ENCODE peak calls at places on chromosomes 3 and 15, in seven cellular contexts. W is kidney glomerular epithelial cell, U is NCI-H1105, S is SJSA1, H is iPS DF 6.9, B is SHP77 treated with DMSO at 0.1 percent for 48 hours, D is A549. O is an unnamed sample.

GRCh38 chr3:144683065-144683464 is 711.4 kb downstream of the DIPK2A start:
- DNase-seq in U (no peak), H (no peak), W (no peak), S (no peak), D (no peak), B (no peak), O (no peak)

GRCh38 chr3:66588340-66588847 is 87.6 kb upstream of the LRIG1 start:
- DNase-seq in W (no peak), S (peak; percentile 13), D (no peak), B (no peak), U (no peak), H (no peak), O (no peak)

GRCh38 chr3:126538966-126539365 is 15.0 kb downstream of the CHST13 start:
- DNase-seq in U (no peak), D (no peak), B (no peak), W (no peak), S (no peak), H (no peak), O (no peak)

GRCh38 chr3:61168286-61168685 is 83.0 kb downstream of the FHIT start:
- DNase-seq in U (no peak), H (no peak), S (no peak), B (no peak), D (no peak), W (no peak), O (no peak)

GRCh38 chr15:72306211-72306785 is 13.7 kb downstream of the CELF6 start:
- DNase-seq in S (no peak), D (no peak), B (no peak), U (peak; percentile 87), H (peak; percentile 18), W (no peak), O (peak; percentile 22)

GRCh38 chr15:99105516-99106341 is 849 bp downstream of the SYNM start:
- DNase-seq in D (peak; percentile 60), W (peak; percentile 13), S (peak; percentile 76), H (no peak), B (no peak), U (peak; percentile 53), O (no peak)

GRCh38 chr15:62450061-62450460 is 285.0 kb upstream of the C2CD4B start:
- DNase-seq in W (peak; percentile 46), U (no peak), S (no peak), H (no peak), B (no peak), D (no peak), O (no peak)

GRCh38 chr3:139343895-139344856 is at the start of gene MRPS22:
- DNase-seq in S (peak; percentile 88), W (peak; percentile 93), U (peak; percentile 93), B (peak; percentile 81), H (no peak), D (peak; percentile 84), O (peak; percentile 77)

GRCh38 chr15:50051811-50052419 is 67.1 kb downstream of the ATP8B4 start:
- DNase-seq in W (peak; percentile 59), S (peak; percentile 58), H (peak; percentile 54), U (no peak), B (no peak), D (peak; percentile 49), O (no peak)

GRCh38 chr3:196422976-196423781 is 9.0 kb downstream of the UBXN7 start:
- DNase-seq in H (no peak), W (no peak), U (peak; percentile 33), B (peak; percentile 30), D (no peak), S (no peak), O (no peak)

GRCh38 chr15:88907111-88907510 is 6.1 kb downstream of the MFGE8 start:
- DNase-seq in W (no peak), S (no peak), H (no peak), B (no peak), U (no peak), D (no peak), O (no peak)

GRCh38 chr3:130915567-130916292 is 21.8 kb downstream of the ATP2C1 start:
- DNase-seq in D (no peak), U (no peak), B (no peak), W (no peak), H (no peak), S (no peak), O (no peak)

GRCh38 chr3:72618739-72619138 is 229.5 kb downstream of the SHQ1 start:
- DNase-seq in H (no peak), W (no peak), B (no peak), S (no peak), U (no peak), D (no peak), O (no peak)

GRCh38 chr3:192011137-192011536 is 550.2 kb downstream of the PYDC2 start:
- DNase-seq in H (no peak), U (no peak), W (no peak), B (no peak), S (no peak), D (no peak), O (no peak)

GRCh38 chr3:49609815-49610214 is 55.5 kb downstream of the BSN start:
- DNase-seq in H (no peak), U (no peak), D (no peak), W (no peak), S (no peak), B (no peak), O (peak; percentile 45)

GRCh38 chr3:34183581-34184313 is 385.3 kb downstream of the PDCD6IP start:
- DNase-seq in H (no peak), D (no peak), W (no peak), B (peak; percentile 5), S (no peak), U (peak; percentile 84), O (peak; percentile 86)

GRCh38 chr15:75647370-75648155 is at the start of gene SNX33:
- DNase-seq in B (no peak), D (peak; percentile 89), W (peak; percentile 74), U (no peak), S (peak; percentile 77), H (peak; percentile 64), O (no peak)

O was measured in DMS79.